ENCODE peak calls at places on chromosomes 2 and 18, in five cellular contexts. G is uterus, P is AG04450, B is coronary artery, A is cardiac fibroblast. H is an unnamed sample.

GRCh38 chr2:10556271-10557140 is 108.4 kb upstream of the ODC1 start:
- DNase-seq in G (no peak), A (no peak), P (no peak), B (no peak), H (no peak)

GRCh38 chr2:181411105-181411849 is 45.9 kb upstream of the ITGA4 start:
- DNase-seq in G (no peak), A (peak; percentile 2), B (no peak), P (no peak), H (peak; percentile 57)

GRCh38 chr2:118250463-118250862 is 162.2 kb downstream of the INSIG2 start:
- DNase-seq in A (no peak), P (no peak), G (no peak), B (no peak), H (no peak)

GRCh38 chr2:161178756-161179155 is 18.5 kb downstream of the TANK start:
- DNase-seq in B (no peak), A (no peak), P (no peak), G (no peak), H (no peak)

GRCh38 chr18:48828201-48828580 is 122.6 kb downstream of the SMAD7 start:
- DNase-seq in A (no peak), G (peak; percentile 11), P (no peak), B (no peak), H (no peak)

GRCh38 chr2:232008907-232009638 is 47.6 kb downstream of the DIS3L2 start:
- DNase-seq in P (no peak), B (no peak), A (no peak), G (no peak), H (no peak)

GRCh38 chr18:42828881-42829280 is 286.6 kb downstream of the RIT2 start:
- DNase-seq in G (no peak), A (no peak), P (no peak), B (no peak), H (no peak)

GRCh38 chr2:60992985-60993392 is 24.5 kb upstream of the PEX13 start:
- DNase-seq in A (no peak), B (no peak), P (no peak), G (no peak), H (no peak)

GRCh38 chr2:99803846-99804245 is 314.0 kb upstream of the REV1 start:
- DNase-seq in B (no peak), G (no peak), P (no peak), A (no peak), H (no peak)

GRCh38 chr2:215535125-215535668 is 99.3 kb upstream of the FN1 start:
- DNase-seq in P (no peak), G (no peak), A (no peak), B (no peak), H (no peak)

GRCh38 chr2:39433586-39434195 is 3.4 kb downstream of the MAP4K3 start:
- DNase-seq in P (no peak), G (no peak), B (no peak), A (no peak), H (no peak)

GRCh38 chr2:237483018-237483731 is 3.9 kb upstream of the MLPH start:
- DNase-seq in A (peak; percentile 58), G (no peak), B (peak; percentile 68), P (peak; percentile 64), H (peak; percentile 82)

GRCh38 chr2:186503827-186504606 is 18.0 kb downstream of the ZC3H15 start:
- DNase-seq in P (no peak), A (peak; percentile 61), B (no peak), G (no peak), H (no peak)

GRCh38 chr2:45935791-45936622 is 284.5 kb downstream of the PRKCE start:
- DNase-seq in G (peak; percentile 94), P (peak; percentile 93), A (peak; percentile 97), B (peak; percentile 98), H (peak; percentile 83)

GRCh38 chr2:232439758-232440135 is 16.2 kb upstream of the ALPI start:
- DNase-seq in G (no peak), A (no peak), B (peak; percentile 38), P (no peak), H (no peak)

GRCh38 chr18:154151-154550 is 4.2 kb upstream of the USP14 start:
- DNase-seq in G (no peak), A (peak; percentile 24), P (no peak), B (no peak), H (no peak)

GRCh38 chr2:23375448-23375847 is 9.5 kb upstream of the KLHL29 start:
- DNase-seq in B (no peak), G (no peak), P (no peak), A (no peak), H (no peak)

GRCh38 chr2:191500566-191501389 is 177.2 kb upstream of the NABP1 start:
- DNase-seq in P (no peak), A (no peak), B (no peak), G (no peak), H (no peak)

GRCh38 chr2:26075173-26075572 is 41.3 kb downstream of the RAB10 start:
- DNase-seq in B (no peak), P (no peak), G (no peak), A (no peak), H (no peak)
- H3K4me3 ChIP-seq in B (no peak overlapping the region), P (no peak overlapping the region), G (no peak overlapping the region), A (no peak overlapping the region), H (no peak overlapping the region)

GRCh38 chr2:113282747-113283533 is 4.2 kb upstream of the PAX8 start:
- DNase-seq in P (no peak), B (no peak), A (peak; percentile 36), G (no peak), H (no peak)
- TF ChIP-seq CTCF in P (peak; percentile 15), B (no peak), A (no peak), G (no peak), H (peak; percentile 44)

GRCh38 chr2:36395866-36396265 is 40.3 kb downstream of the CRIM1 start:
- DNase-seq in P (no peak), B (no peak), G (no peak), A (no peak), H (no peak)

GRCh38 chr2:36394804-36395203 is 39.2 kb downstream of the CRIM1 start:
- DNase-seq in A (no peak), B (no peak), P (no peak), G (no peak), H (no peak)

GRCh38 chr2:36399050-36399449 is 43.5 kb downstream of the CRIM1 start:
- DNase-seq in G (no peak), P (no peak), B (no peak), A (no peak), H (no peak)

GRCh38 chr2:36397728-36398413 is 42.3 kb downstream of the CRIM1 start:
- DNase-seq in B (no peak), P (no peak), A (no peak), G (no peak), H (no peak)

DNA sequence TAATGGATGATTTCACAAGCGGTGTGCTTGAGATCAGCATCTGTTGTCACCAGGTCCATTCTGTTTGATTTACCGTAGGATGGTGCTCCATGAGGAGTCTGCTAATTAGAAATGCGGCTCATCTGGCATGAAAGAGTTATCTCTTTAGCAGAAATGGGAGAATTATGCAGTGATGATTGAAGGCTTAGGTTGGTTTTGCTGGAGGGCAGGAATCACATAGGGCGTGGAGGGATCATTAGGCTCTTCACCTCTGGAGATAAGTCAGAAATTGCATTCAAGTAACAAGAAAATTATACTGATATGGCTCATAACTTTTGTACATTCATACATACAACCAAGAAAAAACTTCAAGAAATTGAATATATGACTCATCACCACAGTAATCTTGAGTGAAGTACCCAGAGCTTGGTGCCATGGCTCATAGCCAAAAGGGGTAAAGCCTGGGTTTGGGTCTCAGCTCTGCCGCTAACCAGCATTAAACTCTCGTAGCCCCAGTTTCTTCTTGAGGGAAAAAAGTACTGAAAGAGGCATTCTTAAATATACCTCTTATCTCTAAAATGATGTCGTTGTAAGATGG is 41.5 kb downstream of the CRIM1 start:
- DNase-seq in G (no peak), A (no peak), P (no peak), B (no peak), H (no peak)
- H3K4me3 ChIP-seq in G (no peak overlapping the region), A (no peak overlapping the region), P (no peak overlapping the region), B (no peak overlapping the region), H (no peak overlapping the region)

GRCh38 chr2:230925443-230925878 is 419 bp upstream of the GPR55 start:
- DNase-seq in P (no peak), A (no peak), B (peak; percentile 47), G (no peak), H (no peak)
- TF ChIP-seq CTCF in P (no peak), A (no peak), B (no peak), G (no peak), H (no peak)

H was measured in retinal pigment epithelial cell.